ENCODE peak calls at places on chromosomes 13 and 19, in six cellular contexts. D is activated CD8-positive, alpha-beta memory T cell treated with anti-CD3 and anti-CD28 coated beads, Interleukin-2, amount 50 U/mL, for 48 hours; N is amniotic stem cell; S is activated T-helper 2 cell treated with anti-CD3 and anti-CD28 coated beads, Interferon-gamma antibody, Interleukin-2, Interleukin-4, amounts not matched to agents 10 μg/mL and 5 μg/mL and 100 μg/mL, durations not matched to agents 14 hours and 24 hours and 36 hours; F is germinal center; Z is H4. K is an unnamed sample.

GRCh38 chr13:109180905-109181425 is 551.6 kb downstream of the MYO16 start:
- DNase-seq in D (no peak), N (peak), S (no peak), F (no peak), Z (peak), K (no peak)

GRCh38 chr13:51739403-51740112 is 64.4 kb downstream of the DHRS12 start:
- DNase-seq in Z (no peak), N (no peak), F (no peak), S (no peak), D (no peak), K (peak)

GRCh38 chr19:5706876-5707573 is 12.9 kb downstream of the LONP1 start:
- DNase-seq in F (no peak), Z (no peak), S (no peak), D (no peak), N (no peak), K (no peak)

GRCh38 chr13:42396901-42397670 is 125.1 kb downstream of the AKAP11 start:
- DNase-seq in Z (no peak), F (no peak), D (no peak), N (no peak), S (no peak), K (no peak)

GRCh38 chr19:18491995-18492953 is 29.6 kb downstream of the ELL start:
- DNase-seq in F (no peak), D (no peak), Z (no peak), N (no peak), S (no peak), K (no peak)

GRCh38 chr19:4624733-4625362 is 14.5 kb upstream of the TNFAIP8L1 start:
- DNase-seq in S (no peak), F (no peak), N (no peak), Z (peak), D (no peak), K (no peak)

GRCh38 chr13:36766295-36766694 is 52.7 kb upstream of the RFXAP start:
- DNase-seq in Z (peak), F (no peak), S (no peak), N (no peak), D (no peak), K (no peak)

GRCh38 chr19:14562660-14563589 is 8.9 kb downstream of the NDUFB7 start:
- DNase-seq in S (no peak), N (no peak), F (no peak), Z (no peak), D (no peak), K (no peak)

GRCh38 chr19:18364826-18365528 is 21.0 kb upstream of the GDF15 start:
- DNase-seq in Z (peak), N (peak), D (no peak), F (no peak), S (no peak), K (peak)

GRCh38 chr19:45051929-45052579 is 13.2 kb downstream of the CLASRP start:
- DNase-seq in F (no peak), Z (no peak), S (no peak), N (no peak), D (no peak), K (no peak)

GRCh38 chr13:69524459-69525155 is 583.0 kb upstream of the ATXN8OS start:
- DNase-seq in D (no peak), F (no peak), N (no peak), Z (no peak), S (no peak), K (no peak)

GRCh38 chr13:30776661-30777060 is 41.3 kb downstream of the ALOX5AP start:
- DNase-seq in N (no peak), D (no peak), F (no peak), Z (no peak), S (no peak), K (no peak)

GRCh38 chr19:543912-544608 is at the start of gene GZMM:
- DNase-seq in D (peak), Z (no peak), N (no peak), S (peak), F (no peak), K (no peak)

GRCh38 chr19:56765107-56765506 is 75.4 kb downstream of the PEG3 start:
- DNase-seq in Z (peak), F (peak), S (no peak), N (no peak), D (peak), K (peak)

GRCh38 chr19:56918682-56919307 is 78.3 kb upstream of the PEG3 start:
- DNase-seq in N (no peak), D (no peak), Z (no peak), F (no peak), S (no peak), K (no peak)

GRCh38 chr13:44148159-44148929 is 225.3 kb upstream of the SERP2 start:
- DNase-seq in D (no peak), F (no peak), S (no peak), Z (no peak), N (no peak), K (no peak)

GRCh38 chr13:91531646-91532045 is 133.2 kb downstream of the GPC5 start:
- DNase-seq in F (no peak), Z (no peak), S (no peak), D (no peak), N (no peak), K (no peak)

GRCh38 chr19:7397687-7398086 is 49.0 kb downstream of the ARHGEF18 start:
- DNase-seq in D (no peak), F (no peak), S (no peak), N (peak), Z (peak), K (no peak)

GRCh38 chr19:42961119-42961518 is 24.1 kb upstream of the PSG7 start:
- DNase-seq in N (no peak), F (no peak), Z (no peak), S (no peak), D (no peak), K (no peak)

GRCh38 chr13:23790591-23791170 is 98.5 kb downstream of the MIPEP start:
- DNase-seq in N (no peak), S (no peak), F (no peak), D (no peak), Z (no peak), K (no peak)

GRCh38 chr13:29038700-29039099 is 218.6 kb downstream of the MTUS2 start:
- DNase-seq in D (no peak), F (no peak), S (no peak), Z (no peak), N (no peak), K (no peak)

GRCh38 chr19:19610376-19611240 is 7.9 kb downstream of the PBX4 start:
- DNase-seq in Z (no peak), F (no peak), S (no peak), N (no peak), D (no peak), K (no peak)

GRCh38 chr19:35029737-35030256 is 473 bp upstream of the SCN1B start:
- DNase-seq in Z (no peak), F (no peak), N (no peak), D (peak), S (no peak), K (no peak)

GRCh38 chr19:38742296-38742695 is 2.0 kb downstream of the CAPN12 start:
- DNase-seq in N (no peak), Z (no peak), S (no peak), D (no peak), F (no peak), K (no peak)

GRCh38 chr13:43916828-43917227 is 37.1 kb downstream of the LACC1 start:
- DNase-seq in Z (no peak), S (no peak), F (no peak), D (no peak), N (no peak), K (no peak)

GRCh38 chr13:26325876-26326275 is 71.9 kb downstream of the CDK8 start:
- DNase-seq in N (no peak), F (no peak), D (no peak), Z (peak), S (no peak), K (no peak)

GRCh38 chr19:50912727-50913716 is 1.8 kb upstream of the KLK4 start:
- DNase-seq in F (no peak), S (no peak), N (no peak), Z (no peak), D (peak), K (no peak)

GRCh38 chr19:52191951-52192350 is 2.1 kb downstream of the PPP2R1A start:
- DNase-seq in Z (no peak), D (no peak), F (no peak), S (no peak), N (no peak), K (no peak)

GRCh38 chr19:38252935-38253691 is 3.1 kb downstream of the PPP1R14A start:
- DNase-seq in D (no peak), F (no peak), Z (no peak), N (no peak), S (no peak), K (peak)

K was measured in ureter.